ENCODE peak calls at places on chromosomes 1 and 21, in six cellular contexts. V, E, F, W, R and Q are unnamed samples.
A peak's percentile ranks its signal among the peaks of the same experiment; 100 is the strongest.

GRCh38 chr1:207822602-207823451 is 71.0 kb downstream of the CD46 start:
- DNase-seq in V (peak; percentile 54), E (peak; percentile 97), F (peak; percentile 7), W (peak; percentile 96), R (peak; percentile 53), Q (peak; percentile 74)

GRCh38 chr1:151371744-151372410 is 628 bp downstream of the SELENBP1 start:
- DNase-seq in V (no peak), E (peak; percentile 70), F (peak; percentile 78), W (no peak), R (peak; percentile 85), Q (peak; percentile 69)

GRCh38 chr1:16617778-16618580 is 4.6 kb upstream of the NBPF1 start:
- DNase-seq in V (no peak), E (no peak), F (no peak), W (no peak), R (no peak), Q (no peak)

GRCh38 chr1:50667710-50668356 is 244.6 kb upstream of the DMRTA2 start:
- DNase-seq in V (no peak), E (no peak), F (no peak), W (no peak), R (no peak), Q (peak; percentile 52)

GRCh38 chr1:15799928-15800835 is 7.3 kb downstream of the UQCRHL start:
- DNase-seq in V (no peak), E (no peak), F (no peak), W (no peak), R (no peak), Q (peak; percentile 75)

GRCh38 chr1:244874974-244875579 is 10.7 kb upstream of the HNRNPU start:
- DNase-seq in V (no peak), E (no peak), F (peak; percentile 72), W (no peak), R (peak; percentile 63), Q (no peak)

GRCh38 chr1:109050228-109050995 is 8.5 kb upstream of the WDR47 start:
- DNase-seq in V (no peak), E (no peak), F (no peak), W (no peak), R (no peak), Q (no peak)

GRCh38 chr1:171610385-171610784 is 11.7 kb upstream of the MYOCOS start:
- DNase-seq in V (peak; percentile 11), E (no peak), F (no peak), W (no peak), R (no peak), Q (peak; percentile 76)

GRCh38 chr1:234841710-234842231 is 231.8 kb upstream of the IRF2BP2 start:
- DNase-seq in V (no peak), E (peak; percentile 40), F (no peak), W (peak; percentile 64), R (no peak), Q (peak; percentile 49)

GRCh38 chr1:226728448-226728847 is 10.6 kb downstream of the ITPKB start:
- DNase-seq in V (no peak), E (no peak), F (no peak), W (no peak), R (no peak), Q (no peak)

GRCh38 chr1:89953072-89953626 is 41.8 kb upstream of the ZNF326 start:
- DNase-seq in V (peak; percentile 33), E (no peak), F (no peak), W (peak; percentile 35), R (peak; percentile 15), Q (peak; percentile 91)

GRCh38 chr21:37166733-37167132 is 93.7 kb downstream of the TTC3 start:
- DNase-seq in V (no peak), E (no peak), F (no peak), W (peak; percentile 13), R (peak; percentile 59), Q (no peak)

GRCh38 chr1:110529011-110529410 is 10.0 kb upstream of the KCNA10 start:
- DNase-seq in V (no peak), E (no peak), F (no peak), W (no peak), R (no peak), Q (no peak)